ENCODE peak calls at places on chromosomes 4 and X, in nine cellular contexts. E is kidney, B is nephron progenitor cell, L is MM.1S, D is esophagus squamous epithelium, Q is lung, Z is kidney epithelial cell, K is AG09319, C is GM13976. U is an unnamed sample.

GRCh38 chr4:768995-769394 is 56.9 kb downstream of the CPLX1 start:
- DNase-seq in Z (no peak), C (no peak), L (no peak), B (no peak), E (peak), Q (no peak), D (no peak), K (no peak), U (no peak)

GRCh38 chr4:180084561-180084960 is 2158.6 kb upstream of the TENM3 start:
- DNase-seq in K (no peak), Q (no peak), D (no peak), L (no peak), C (no peak), E (no peak), B (no peak), Z (no peak), U (no peak)

GRCh38 chrX:7798327-7798726 is 44.6 kb upstream of the VCX start:
- DNase-seq in K (no peak), Z (no peak), B (no peak), E (no peak), D (no peak), L (no peak), C (no peak), Q (no peak), U (no peak)

GRCh38 chr4:185211035-185211434 is 1.6 kb downstream of the SNX25 start:
- DNase-seq in L (no peak), B (no peak), Z (no peak), D (no peak), K (no peak), E (no peak), C (no peak), Q (no peak), U (no peak)

GRCh38 chrX:153525451-153525850 is 8.0 kb downstream of the ATP2B3 start:
- DNase-seq in B (no peak), Z (no peak), L (no peak), E (no peak), C (no peak), D (no peak), Q (no peak), K (no peak), U (no peak)

GRCh38 chrX:133609151-133609550 is 193.9 kb upstream of the GPC4 start:
- DNase-seq in Z (no peak), L (no peak), B (no peak), D (no peak), C (no peak), E (no peak), K (no peak), Q (no peak), U (no peak)

GRCh38 chr4:108171541-108172230 is 3.0 kb upstream of the LEF1 start:
- DNase-seq in B (peak), Q (no peak), E (no peak), K (no peak), Z (no peak), D (no peak), C (peak), L (no peak), U (no peak)

GRCh38 chr4:3250956-3251690 is 2.2 kb downstream of the MSANTD1 start:
- DNase-seq in Z (peak), E (peak), D (no peak), Q (peak), B (no peak), C (no peak), L (no peak), K (no peak), U (no peak)

GRCh38 chrX:49064735-49065134 is 5.9 kb downstream of the CCDC120 start:
- DNase-seq in K (no peak), D (no peak), L (no peak), Z (no peak), Q (no peak), E (no peak), B (no peak), C (no peak), U (no peak)

GRCh38 chrX:46573896-46574336 is 351 bp downstream of the CHST7 start:
- DNase-seq in K (no peak), C (peak), L (peak), B (peak), Q (peak), E (peak), D (peak), Z (no peak), U (peak)

GRCh38 chr4:1488831-1489638 is 82.8 kb upstream of the NKX1-1 start:
- DNase-seq in B (peak), L (no peak), Z (no peak), K (no peak), E (peak), C (no peak), Q (no peak), D (no peak), U (no peak)

GRCh38 chr4:41070516-41071281 is 143.6 kb downstream of the APBB2 start:
- DNase-seq in E (no peak), C (no peak), D (no peak), B (no peak), Z (no peak), L (no peak), K (no peak), Q (no peak), U (no peak)

GRCh38 chr4:37998225-37998624 is 38.0 kb downstream of the PTTG2 start:
- DNase-seq in Q (no peak), D (no peak), C (no peak), L (no peak), B (no peak), K (no peak), Z (no peak), E (no peak), U (no peak)

GRCh38 chrX:124555036-124555595 is 208.8 kb downstream of the SH2D1A start:
- DNase-seq in C (no peak), E (no peak), B (no peak), L (no peak), Q (no peak), Z (no peak), D (no peak), K (no peak), U (no peak)

GRCh38 chr4:122930877-122931276 is 8.5 kb upstream of the NUDT6 start:
- DNase-seq in D (no peak), B (no peak), Q (no peak), Z (no peak), C (peak), E (no peak), L (no peak), K (no peak), U (peak)

GRCh38 chrX:81336455-81337144 is 134.7 kb downstream of the SH3BGRL start:
- DNase-seq in B (no peak), Q (no peak), D (no peak), K (no peak), Z (no peak), C (no peak), E (peak), L (no peak), U (no peak)

GRCh38 chrX:109440475-109440874 is 41.4 kb downstream of the GUCY2F start:
- DNase-seq in Q (no peak), B (no peak), D (no peak), C (peak), E (no peak), K (no peak), L (peak), Z (no peak), U (peak)

GRCh38 chr4:92163348-92163747 is 140.4 kb upstream of the GRID2 start:
- DNase-seq in Q (no peak), C (no peak), Z (no peak), B (no peak), L (peak), D (no peak), K (no peak), E (no peak), U (no peak)

GRCh38 chrX:17459596-17459995 is 84.6 kb downstream of the NHS start:
- DNase-seq in D (no peak), Q (no peak), B (no peak), C (no peak), E (no peak), Z (peak), L (no peak), K (no peak), U (no peak)

GRCh38 chr4:145887241-145887964 is 51.2 kb downstream of the ZNF827 start:
- DNase-seq in E (no peak), C (no peak), L (no peak), Q (no peak), Z (no peak), B (no peak), D (no peak), K (peak), U (no peak)

GRCh38 chr4:8410641-8411271 is 29.8 kb downstream of the ACOX3 start:
- DNase-seq in L (no peak), B (peak), Z (no peak), D (no peak), E (no peak), Q (peak), K (no peak), C (no peak), U (no peak)
- TF ChIP-seq CTCF in L (no peak), B (peak), Z (peak), D (peak), E (peak), Q (no peak), K (peak), C (no peak), U (no peak)

GRCh38 chr4:127224556-127224955 is 408.2 kb upstream of the INTU start:
- DNase-seq in D (no peak), E (peak), L (no peak), B (no peak), Z (no peak), C (no peak), Q (no peak), K (no peak), U (no peak)

GRCh38 chr4:127229866-127230608 is 402.7 kb upstream of the INTU start:
- DNase-seq in D (no peak), E (no peak), K (no peak), Q (no peak), C (no peak), B (no peak), L (no peak), Z (no peak), U (no peak)
- TF ChIP-seq CTCF in D (no peak), E (no peak), K (no peak), Q (no peak), C (no peak), B (no peak), L (no peak), Z (no peak), U (no peak)

GRCh38 chrX:13223868-13224555 is 95.8 kb downstream of the ATXN3L start:
- DNase-seq in K (peak), C (no peak), Q (no peak), Z (peak), E (no peak), D (no peak), L (no peak), B (no peak), U (no peak)
- TF ChIP-seq CTCF in K (no peak), C (no peak), Q (no peak), Z (peak), E (no peak), D (no peak), L (no peak), B (no peak), U (no peak)

GRCh38 chr4:169611157-169611556 is 1.2 kb downstream of the NEK1 start:
- DNase-seq in C (no peak), D (no peak), Q (no peak), E (no peak), Z (no peak), L (no peak), K (no peak), B (no peak), U (no peak)

GRCh38 chr4:169617306-169617705 is 3.1 kb upstream of the CLCN3 start:
- DNase-seq in Q (no peak), D (no peak), C (no peak), Z (no peak), K (no peak), L (no peak), B (no peak), E (no peak), U (no peak)

GRCh38 chr4:169612869-169613859 is 781 bp upstream of the NEK1 start:
- DNase-seq in B (peak), C (peak), E (peak), D (no peak), L (peak), K (no peak), Z (no peak), Q (peak), U (peak)

GRCh38 chr4:169615467-169616106 is 3.2 kb upstream of the NEK1 start:
- DNase-seq in C (no peak), K (no peak), B (no peak), Q (no peak), D (no peak), Z (no peak), E (no peak), L (no peak), U (no peak)

DNA sequence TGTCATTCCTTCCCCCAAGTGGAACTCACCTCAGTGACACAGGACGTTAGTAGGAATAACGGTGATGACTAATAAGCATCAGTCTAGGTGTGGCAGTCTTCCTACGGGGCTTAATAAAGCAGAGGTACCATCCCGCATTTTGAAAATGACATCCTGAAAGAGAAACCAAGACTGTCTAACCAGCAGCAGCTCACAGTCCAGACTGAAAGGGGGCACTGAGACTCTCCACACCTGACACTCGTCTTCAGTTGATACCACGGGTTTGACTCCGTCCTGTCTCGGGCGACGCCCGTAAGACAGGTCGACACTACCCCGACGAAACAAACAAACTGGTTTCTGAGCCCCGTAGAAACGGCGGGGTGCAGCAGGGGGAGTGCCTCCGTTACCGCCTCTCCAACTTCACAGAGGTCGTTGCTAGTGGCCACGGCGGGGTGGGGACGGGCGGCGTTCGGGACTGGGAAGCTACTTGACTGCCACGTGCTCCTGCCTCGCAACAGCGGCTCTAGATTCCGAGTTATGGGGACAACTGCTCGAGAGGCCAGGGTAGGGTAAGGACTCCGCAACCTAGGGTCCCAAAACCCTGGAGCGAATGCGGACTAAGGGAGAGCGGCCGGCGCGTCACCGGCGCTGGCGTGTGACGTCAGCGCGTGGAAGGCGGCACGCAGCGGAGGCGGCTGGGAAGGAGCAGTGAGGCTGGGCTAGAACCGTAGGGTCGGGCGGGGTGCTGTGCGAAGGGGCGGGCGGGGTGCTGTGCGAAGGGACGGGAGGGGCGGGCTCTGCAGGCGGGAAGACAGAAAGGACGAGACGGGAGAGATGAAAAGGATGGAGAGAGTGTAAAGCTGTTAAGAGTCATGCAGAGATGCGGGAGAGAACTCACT is at the start of gene NEK1:
- DNase-seq in K (peak), Z (no peak), D (peak), E (peak), Q (peak), L (peak), C (peak), B (peak), U (peak)
- TF ChIP-seq CTCF in K (no peak), Z (no peak), D (peak), E (no peak), Q (no peak), L (no peak), C (no peak), B (no peak), U (no peak)

GRCh38 chr4:23857353-23857752 is 32.5 kb downstream of the PPARGC1A start:
- DNase-seq in Z (no peak), L (no peak), D (no peak), K (no peak), B (no peak), C (no peak), E (no peak), Q (no peak), U (no peak)
- TF ChIP-seq CTCF in Z (no peak), L (no peak), D (no peak), K (peak), B (no peak), C (no peak), E (no peak), Q (no peak), U (no peak)

GRCh38 chr4:26860157-26860921 is at the start of gene STIM2:
- DNase-seq in L (peak), K (peak), Z (peak), Q (peak), B (peak), E (peak), D (peak), C (peak), U (peak)
- TF ChIP-seq CTCF in L (peak), K (peak), Z (peak), Q (peak), B (peak), E (peak), D (peak), C (peak), U (no peak)